ENCODE peak calls at places on chromosomes 4 and X, in four cellular contexts. C, P, R and I are unnamed samples.

GRCh38 chrX:101485212-101486064 is at the start of gene ARMCX4:
- DNase-seq in C (peak), P (peak), R (peak), I (no peak)

GRCh38 chr4:185865901-185866328 is 53.9 kb upstream of the SORBS2 start:
- DNase-seq in C (peak), P (peak), R (no peak), I (no peak)

GRCh38 chr4:157992038-157992706 is 180.7 kb downstream of the GASK1B start:
- DNase-seq in C (no peak), P (peak), R (no peak), I (no peak)

GRCh38 chrX:115460565-115460888 is 100.4 kb upstream of the PLS3 start:
- DNase-seq in C (no peak), P (peak), R (no peak), I (no peak)

GRCh38 chr4:624705-625590 is at the start of gene PDE6B:
- DNase-seq in C (no peak), P (no peak), R (no peak), I (peak)

GRCh38 chr4:137635108-137635507 is 102.8 kb upstream of the PCDH18 start:
- DNase-seq in C (no peak), P (no peak), R (no peak), I (no peak)

GRCh38 chrX:129572422-129572821 is 32.4 kb downstream of the OCRL start:
- DNase-seq in C (no peak), P (no peak), R (no peak), I (no peak)

GRCh38 chrX:118655561-118656246 is 71.7 kb upstream of the IL13RA1 start:
- DNase-seq in C (no peak), P (peak), R (no peak), I (no peak)

GRCh38 chrX:43559643-43560042 is 96.5 kb upstream of the MAOA start:
- DNase-seq in C (peak), P (no peak), R (no peak), I (no peak)

GRCh38 chrX:129360175-129360574 is 163.1 kb downstream of the SMARCA1 start:
- DNase-seq in C (no peak), P (peak), R (peak), I (no peak)

GRCh38 chrX:125203737-125204578 is 115.7 kb upstream of the TEX13C start:
- DNase-seq in C (peak), P (no peak), R (peak), I (no peak)

GRCh38 chr4:118967393-118967792 is 78.7 kb downstream of the SYNPO2 start:
- DNase-seq in C (no peak), P (peak), R (no peak), I (no peak)

GRCh38 chrX:78619829-78620228 is 39.3 kb downstream of the RTL3 start:
- DNase-seq in C (peak), P (no peak), R (no peak), I (no peak)

GRCh38 chr4:4254666-4255065 is 6.6 kb upstream of the TMEM128 start:
- DNase-seq in C (no peak), P (no peak), R (no peak), I (no peak)

GRCh38 chr4:8547108-8547911 is 32.9 kb upstream of the GPR78 start:
- DNase-seq in C (no peak), P (peak), R (peak), I (no peak)

GRCh38 chr4:186587416-186588018 is 32.1 kb upstream of the MTNR1A start:
- DNase-seq in C (peak), P (peak), R (peak), I (no peak)

GRCh38 chr4:41432889-41433288 is 105.1 kb upstream of the LIMCH1 start:
- DNase-seq in C (no peak), P (peak), R (no peak), I (no peak)

GRCh38 chr4:159607824-159608223 is 504.9 kb downstream of the RAPGEF2 start:
- DNase-seq in C (no peak), P (no peak), R (no peak), I (no peak)

GRCh38 chrX:5823861-5824260 is 404.8 kb downstream of the NLGN4X start:
- DNase-seq in C (no peak), P (no peak), R (no peak), I (no peak)

GRCh38 chr4:42632653-42633382 is 24.1 kb downstream of the ATP8A1 start:
- DNase-seq in C (no peak), P (no peak), R (no peak), I (no peak)

GRCh38 chr4:89712141-89712540 is 124.8 kb downstream of the SNCA start:
- DNase-seq in C (no peak), P (no peak), R (no peak), I (no peak)

GRCh38 chr4:168907119-168907698 is 102.8 kb downstream of the CBR4 start:
- DNase-seq in C (no peak), P (no peak), R (no peak), I (no peak)

GRCh38 chr4:186729856-186730255 is 6.2 kb upstream of the FAT1 start:
- DNase-seq in C (no peak), P (no peak), R (no peak), I (no peak)

GRCh38 chr4:160947653-160948052 is 1216.1 kb downstream of the FSTL5 start:
- DNase-seq in C (no peak), P (no peak), R (no peak), I (no peak)

GRCh38 chr4:148265627-148266026 is 176.6 kb downstream of the NR3C2 start:
- DNase-seq in C (no peak), P (no peak), R (no peak), I (no peak)

GRCh38 chr4:26779674-26780073 is 81.0 kb upstream of the STIM2 start:
- DNase-seq in C (no peak), P (peak), R (no peak), I (no peak)

GRCh38 chrX:10989386-10989785 is 121.7 kb upstream of the HCCS start:
- DNase-seq in C (no peak), P (no peak), R (no peak), I (no peak)

GRCh38 chr4:148238086-148238485 is 204.1 kb downstream of the NR3C2 start:
- DNase-seq in C (no peak), P (no peak), R (no peak), I (no peak)

GRCh38 chr4:113692809-113693411 is 68.6 kb downstream of the CAMK2D start:
- DNase-seq in C (no peak), P (no peak), R (no peak), I (no peak)

GRCh38 chrX:38048886-38049285 is 42.5 kb downstream of the SYTL5 start:
- DNase-seq in C (no peak), P (no peak), R (no peak), I (no peak)

GRCh38 chrX:38045697-38046096 is 39.3 kb downstream of the SYTL5 start:
- DNase-seq in C (no peak), P (no peak), R (no peak), I (no peak)

GRCh38 chrX:38052096-38052495 is 45.7 kb downstream of the SYTL5 start:
- DNase-seq in C (no peak), P (peak), R (no peak), I (no peak)

GRCh38 chrX:38055170-38055847 is 49.0 kb downstream of the SYTL5 start:
- DNase-seq in C (no peak), P (peak), R (no peak), I (no peak)

GRCh38 chrX:38050806-38051205 is 44.5 kb downstream of the SYTL5 start:
- DNase-seq in C (no peak), P (no peak), R (no peak), I (no peak)
- TF ChIP-seq CTCF in C (no peak), P (no peak), R (no peak), I (no peak)

GRCh38 chrX:133722756-133723155 is 262.6 kb downstream of the GPC3 start:
- DNase-seq in C (no peak), P (no peak), R (no peak), I (no peak)

GRCh38 chrX:133723930-133724329 is 261.5 kb downstream of the GPC3 start:
- DNase-seq in C (no peak), P (no peak), R (no peak), I (no peak)

GRCh38 chrX:133726211-133726630 is 259.2 kb downstream of the GPC3 start:
- DNase-seq in C (no peak), P (peak), R (no peak), I (no peak)

DNA sequence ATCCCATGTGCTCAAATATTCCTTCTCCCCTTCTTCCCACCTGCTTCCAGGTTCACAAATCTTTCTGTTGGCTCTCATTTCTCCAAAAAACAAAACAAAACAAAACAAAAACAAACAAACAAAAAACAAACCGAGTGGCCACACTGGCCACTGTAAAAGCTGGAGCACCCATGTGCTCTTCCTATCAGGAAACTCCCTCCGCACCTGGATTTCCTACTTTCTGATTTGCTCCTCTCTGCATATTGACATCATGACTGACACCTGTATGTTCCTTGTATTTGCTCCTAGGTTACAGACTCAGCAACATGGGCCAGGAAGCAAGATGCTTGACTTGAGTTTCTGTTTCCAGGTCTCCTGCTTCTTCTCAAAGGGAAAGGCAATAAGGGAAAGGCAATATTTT is 258.8 kb downstream of the GPC3 start:
- DNase-seq in C (no peak), P (no peak), R (no peak), I (no peak)
- TF ChIP-seq CTCF in C (no peak), P (no peak), R (no peak), I (no peak)

GRCh38 chr4:182144621-182145359 is 98.4 kb upstream of the TENM3 start:
- DNase-seq in C (no peak), P (no peak), R (no peak), I (no peak)
- TF ChIP-seq CTCF in C (no peak), P (no peak), R (no peak), I (no peak)

DNA sequence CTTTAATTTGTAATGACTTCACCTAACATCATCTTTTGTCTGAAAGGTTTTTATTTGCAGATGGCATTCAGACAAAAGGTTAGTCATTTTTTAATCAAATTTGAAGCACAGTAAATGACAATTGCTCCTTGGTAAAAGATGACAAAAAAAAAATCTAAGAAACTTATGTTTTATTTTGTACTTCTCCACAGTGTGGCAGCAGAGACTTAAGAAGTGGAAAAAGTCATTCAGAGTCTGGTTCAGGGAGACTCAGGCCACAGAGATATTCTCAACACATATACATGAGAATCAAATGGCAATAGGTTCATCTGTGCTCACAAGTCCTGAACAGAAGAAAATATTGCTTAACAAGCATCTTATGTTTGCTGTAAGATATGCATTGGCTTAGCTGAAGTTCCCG is 436.2 kb downstream of the KCNIP4 start:
- DNase-seq in C (no peak), P (peak), R (no peak), I (no peak)
- TF ChIP-seq CTCF in C (peak), P (peak), R (no peak), I (no peak)

GRCh38 chr4:74789518-74789917 is 4.8 kb downstream of the BTC start:
- DNase-seq in C (no peak), P (no peak), R (no peak), I (no peak)

GRCh38 chr4:74793757-74794340 is 474 bp downstream of the BTC start:
- DNase-seq in C (no peak), P (no peak), R (peak), I (peak)

GRCh38 chr4:74790652-74791051 is 3.7 kb downstream of the BTC start:
- DNase-seq in C (no peak), P (no peak), R (no peak), I (no peak)

GRCh38 chr4:74796631-74797030 is 2.3 kb upstream of the BTC start:
- DNase-seq in C (no peak), P (no peak), R (no peak), I (no peak)

DNA sequence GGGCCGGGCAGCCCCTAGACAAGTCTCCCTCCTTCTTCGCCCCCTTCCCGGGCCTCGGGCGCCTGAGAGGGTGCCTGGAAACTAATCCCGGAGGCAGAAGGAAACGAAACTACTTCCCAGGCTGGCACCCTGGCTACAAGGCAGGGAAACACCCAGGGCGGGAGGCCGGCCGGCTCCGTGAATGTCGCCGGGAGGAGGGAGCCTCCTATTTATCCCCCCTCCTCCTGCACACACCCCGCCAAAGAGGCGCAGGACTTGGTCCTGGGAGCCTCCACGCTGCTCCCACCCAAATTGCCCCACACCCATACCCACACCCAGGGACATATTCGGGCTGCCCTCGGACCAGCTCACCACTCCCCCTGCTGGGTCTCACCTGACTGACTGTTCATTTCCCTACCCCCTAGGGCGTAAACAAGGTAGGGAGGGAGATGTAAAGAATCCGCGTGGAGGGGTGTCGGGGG is at the start of gene BTC:
- DNase-seq in C (no peak), P (no peak), R (no peak), I (no peak)
- TF ChIP-seq CTCF in C (peak), P (no peak), R (no peak), I (no peak)

DNA sequence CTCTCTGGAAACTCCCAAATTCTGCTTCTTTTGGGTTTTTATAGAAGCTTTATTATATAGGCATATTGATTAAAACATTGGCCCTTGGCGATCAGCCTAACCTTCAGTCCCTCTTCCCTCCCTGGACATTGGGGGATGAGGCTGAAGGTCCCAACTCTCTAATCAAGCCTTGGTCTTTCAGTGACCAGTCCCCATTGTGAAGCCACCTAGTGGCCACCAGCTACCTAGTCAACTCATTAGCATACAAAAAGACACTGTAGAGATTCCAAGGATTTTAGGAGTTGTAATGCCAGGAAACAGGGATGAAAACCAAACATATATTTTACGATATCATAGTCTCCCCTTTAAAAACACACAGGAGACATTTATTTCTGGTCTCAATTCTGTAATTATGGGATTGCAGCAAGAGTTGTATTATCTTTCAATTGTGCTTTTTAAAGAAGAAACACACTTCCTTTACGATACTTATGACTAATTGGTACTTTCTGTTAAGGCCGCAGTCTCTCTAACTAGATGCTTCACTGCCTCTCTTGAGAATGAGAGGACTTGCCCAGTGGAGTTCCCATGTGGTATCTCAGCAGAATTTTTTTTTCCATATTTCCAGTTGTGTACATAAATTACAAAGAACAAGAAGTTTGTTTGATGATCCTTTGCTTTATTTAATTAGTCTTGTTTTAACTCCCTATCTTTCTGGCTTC is 58.2 kb downstream of the WDR17 start:
- DNase-seq in C (no peak), P (peak), R (no peak), I (no peak)
- TF ChIP-seq CTCF in C (peak), P (peak), R (no peak), I (peak)

DNA sequence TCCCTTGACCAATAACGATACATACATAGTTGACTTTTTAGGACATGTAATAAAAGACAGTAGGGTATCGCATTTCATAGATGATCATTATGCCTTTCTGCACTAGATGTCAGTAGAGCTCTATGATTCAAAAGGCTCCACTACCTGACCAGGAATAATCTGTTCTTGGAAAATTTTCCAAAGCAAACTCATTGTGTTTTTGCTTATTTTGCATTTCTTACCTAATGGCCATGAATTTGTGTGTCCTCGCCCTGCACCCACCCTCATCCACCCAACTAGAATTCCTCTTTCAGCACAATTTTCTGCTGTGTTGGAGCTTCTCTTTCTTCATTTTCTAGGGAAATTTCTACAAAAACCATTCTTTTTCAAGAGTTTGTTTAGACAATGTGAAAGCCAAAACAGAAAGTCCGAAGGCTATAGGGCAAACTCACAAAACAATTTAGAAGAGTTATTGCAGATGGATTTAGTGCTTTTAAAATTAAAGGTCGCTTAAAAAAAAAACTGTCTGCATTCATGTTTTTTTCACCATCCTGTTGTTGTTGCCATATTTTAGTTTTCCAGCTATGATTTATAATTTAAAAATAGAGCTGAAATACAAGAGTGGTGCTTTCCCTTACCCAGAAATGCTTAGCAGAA is 183.6 kb downstream of the SPATA18 start:
- DNase-seq in C (no peak), P (peak), R (no peak), I (no peak)
- TF ChIP-seq CTCF in C (peak), P (peak), R (no peak), I (no peak)

GRCh38 chrX:139864613-139865012 is 68.2 kb downstream of the ATP11C start:
- DNase-seq in C (no peak), P (no peak), R (no peak), I (no peak)

DNA sequence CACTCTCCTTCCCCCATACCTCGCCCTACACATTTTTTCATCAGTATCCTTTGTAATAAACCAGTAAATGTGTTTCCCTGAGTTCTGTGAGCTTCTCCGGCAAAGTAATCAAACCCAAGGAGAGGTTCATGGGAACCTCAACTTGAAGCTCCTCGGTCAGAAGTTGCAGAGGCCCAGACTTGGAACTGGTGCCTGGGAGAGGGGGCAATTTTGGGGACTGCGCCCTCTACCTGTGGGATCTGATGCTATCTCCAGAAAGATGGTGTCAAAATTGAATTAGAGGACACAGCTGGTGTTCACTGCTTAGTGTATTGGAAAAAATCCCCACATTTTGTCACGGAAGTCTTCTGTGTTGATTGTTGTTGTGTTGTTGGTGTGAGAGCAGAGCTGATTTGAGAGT is 70.6 kb downstream of the ATP11C start:
- DNase-seq in C (no peak), P (no peak), R (no peak), I (no peak)
- TF ChIP-seq CTCF in C (no peak), P (peak), R (no peak), I (no peak)

GRCh38 chrX:56764153-56764974 is 35.3 kb downstream of the NBDY start:
- DNase-seq in C (no peak), P (peak), R (peak), I (peak)

GRCh38 chrX:56762220-56762619 is 33.2 kb downstream of the NBDY start:
- DNase-seq in C (no peak), P (no peak), R (no peak), I (no peak)

GRCh38 chrX:56764975-56765791 is 36.1 kb downstream of the NBDY start:
- DNase-seq in C (no peak), P (no peak), R (peak), I (no peak)

GRCh38 chrX:56762707-56763555 is 33.9 kb downstream of the NBDY start:
- DNase-seq in C (no peak), P (no peak), R (peak), I (no peak)

GRCh38 chrX:56763556-56764152 is 34.6 kb downstream of the NBDY start:
- DNase-seq in C (no peak), P (no peak), R (peak), I (no peak)
- TF ChIP-seq CTCF in C (no peak), P (no peak), R (no peak), I (no peak)